ENCODE peak calls at places on chromosome 19, in nine cellular contexts. One of them, this sample, is unnamed.

GRCh38 chr19:3565177-3565576 is 7.6 kb upstream of the HMG20B start:
- DNase-seq in heart right ventricle: no peak
- DNase-seq in uterus: no peak
- DNase-seq in mammary epithelial cell: no peak
- DNase-seq in fibroblast of pulmonary artery: no peak
- DNase-seq in mesenchymal stem cell: peak; percentile 99
- DNase-seq in HFF-Myc: no peak
- DNase-seq in psoas muscle: no peak
- DNase-seq in IMR-90: peak; percentile 28
- DNase-seq in this sample: no peak

GRCh38 chr19:55452381-55453325 is 8.8 kb downstream of the ISOC2 start:
- DNase-seq in uterus: peak; percentile 72
- DNase-seq in fibroblast of pulmonary artery: peak; percentile 75
- DNase-seq in heart right ventricle: peak; percentile 80
- DNase-seq in psoas muscle: peak; percentile 76
- DNase-seq in IMR-90: peak; percentile 79
- DNase-seq in mammary epithelial cell: peak; percentile 40
- DNase-seq in HFF-Myc: peak; percentile 40
- DNase-seq in mesenchymal stem cell: peak; percentile 70
- DNase-seq in this sample: peak; percentile 65

GRCh38 chr19:54478677-54479266 is 5.7 kb upstream of the CDC42EP5 start:
- DNase-seq in HFF-Myc: no peak
- DNase-seq in mammary epithelial cell: peak; percentile 17
- DNase-seq in fibroblast of pulmonary artery: peak; percentile 67
- DNase-seq in uterus: no peak
- DNase-seq in psoas muscle: no peak
- DNase-seq in IMR-90: peak; percentile 49
- DNase-seq in mesenchymal stem cell: peak; percentile 73
- DNase-seq in heart right ventricle: no peak
- DNase-seq in this sample: peak; percentile 57

GRCh38 chr19:18860302-18860700 is 28.5 kb downstream of the UPF1 start:
- DNase-seq in IMR-90: no peak
- DNase-seq in mesenchymal stem cell: no peak
- DNase-seq in fibroblast of pulmonary artery: no peak
- DNase-seq in uterus: no peak
- DNase-seq in psoas muscle: no peak
- DNase-seq in heart right ventricle: no peak
- DNase-seq in mammary epithelial cell: no peak
- DNase-seq in HFF-Myc: no peak
- DNase-seq in this sample: no peak

GRCh38 chr19:4717191-4717965 is 6.3 kb downstream of the DPP9 start:
- DNase-seq in mammary epithelial cell: peak; percentile 48
- DNase-seq in IMR-90: peak; percentile 70
- DNase-seq in heart right ventricle: no peak
- DNase-seq in fibroblast of pulmonary artery: peak; percentile 45
- DNase-seq in HFF-Myc: no peak
- DNase-seq in psoas muscle: no peak
- DNase-seq in mesenchymal stem cell: no peak
- DNase-seq in uterus: no peak
- DNase-seq in this sample: peak; percentile 93

GRCh38 chr19:52638601-52639000 is 446 bp upstream of the ZNF83 start:
- DNase-seq in uterus: peak; percentile 43
- DNase-seq in fibroblast of pulmonary artery: no peak
- DNase-seq in psoas muscle: peak; percentile 33
- DNase-seq in mesenchymal stem cell: no peak
- DNase-seq in mammary epithelial cell: no peak
- DNase-seq in HFF-Myc: no peak
- DNase-seq in IMR-90: peak; percentile 69
- DNase-seq in heart right ventricle: peak; percentile 17
- DNase-seq in this sample: no peak

GRCh38 chr19:4866595-4867424 is 657 bp downstream of the PLIN3 start:
- DNase-seq in heart right ventricle: peak; percentile 63
- DNase-seq in HFF-Myc: no peak
- DNase-seq in mammary epithelial cell: peak; percentile 38
- DNase-seq in fibroblast of pulmonary artery: peak; percentile 38
- DNase-seq in uterus: peak; percentile 61
- DNase-seq in psoas muscle: peak; percentile 64
- DNase-seq in IMR-90: peak; percentile 28
- DNase-seq in mesenchymal stem cell: peak; percentile 66
- DNase-seq in this sample: peak; percentile 47

GRCh38 chr19:4051175-4052101 is 15.3 kb downstream of the ZBTB7A start:
- DNase-seq in psoas muscle: peak; percentile 65
- DNase-seq in mammary epithelial cell: peak; percentile 93
- DNase-seq in mesenchymal stem cell: peak; percentile 76
- DNase-seq in heart right ventricle: no peak
- DNase-seq in fibroblast of pulmonary artery: no peak
- DNase-seq in IMR-90: peak; percentile 55
- DNase-seq in uterus: peak; percentile 26
- DNase-seq in HFF-Myc: no peak
- DNase-seq in this sample: peak; percentile 88

GRCh38 chr19:16897572-16898056 is 8.8 kb downstream of the F2RL3 start:
- DNase-seq in mammary epithelial cell: no peak
- DNase-seq in uterus: peak; percentile 54
- DNase-seq in fibroblast of pulmonary artery: no peak
- DNase-seq in heart right ventricle: no peak
- DNase-seq in HFF-Myc: no peak
- DNase-seq in mesenchymal stem cell: peak; percentile 68
- DNase-seq in IMR-90: no peak
- DNase-seq in psoas muscle: no peak
- DNase-seq in this sample: peak; percentile 30

GRCh38 chr19:38721977-38722773 is 22.1 kb downstream of the CAPN12 start:
- DNase-seq in uterus: no peak
- DNase-seq in IMR-90: no peak
- DNase-seq in psoas muscle: no peak
- DNase-seq in mesenchymal stem cell: no peak
- DNase-seq in mammary epithelial cell: no peak
- DNase-seq in fibroblast of pulmonary artery: no peak
- DNase-seq in heart right ventricle: peak; percentile 73
- DNase-seq in HFF-Myc: no peak
- DNase-seq in this sample: no peak

GRCh38 chr19:1133471-1133929 is 29.7 kb downstream of the GPX4 start:
- DNase-seq in mesenchymal stem cell: no peak
- DNase-seq in HFF-Myc: no peak
- DNase-seq in psoas muscle: no peak
- DNase-seq in mammary epithelial cell: no peak
- DNase-seq in uterus: no peak
- DNase-seq in IMR-90: no peak
- DNase-seq in fibroblast of pulmonary artery: no peak
- DNase-seq in heart right ventricle: no peak
- DNase-seq in this sample: peak; percentile 45

GRCh38 chr19:18109731-18110671 is 12.4 kb downstream of the MAST3 start:
- DNase-seq in mesenchymal stem cell: peak; percentile 45
- DNase-seq in psoas muscle: peak; percentile 62
- DNase-seq in uterus: no peak
- DNase-seq in HFF-Myc: no peak
- DNase-seq in mammary epithelial cell: no peak
- DNase-seq in fibroblast of pulmonary artery: no peak
- DNase-seq in IMR-90: no peak
- DNase-seq in heart right ventricle: peak; percentile 69
- DNase-seq in this sample: peak; percentile 33

GRCh38 chr19:15812059-15812722 is 3.3 kb downstream of the OR10H1 start:
- DNase-seq in mammary epithelial cell: peak; percentile 32
- DNase-seq in psoas muscle: no peak
- DNase-seq in mesenchymal stem cell: no peak
- DNase-seq in IMR-90: no peak
- DNase-seq in heart right ventricle: no peak
- DNase-seq in uterus: no peak
- DNase-seq in fibroblast of pulmonary artery: no peak
- DNase-seq in HFF-Myc: no peak
- DNase-seq in this sample: peak; percentile 52

GRCh38 chr19:3163230-3163886 is 15.2 kb upstream of the S1PR4 start:
- DNase-seq in mammary epithelial cell: peak; percentile 25
- DNase-seq in uterus: peak; percentile 50
- DNase-seq in fibroblast of pulmonary artery: peak; percentile 69
- DNase-seq in psoas muscle: no peak
- DNase-seq in mesenchymal stem cell: peak; percentile 66
- DNase-seq in HFF-Myc: no peak
- DNase-seq in heart right ventricle: peak; percentile 69
- DNase-seq in IMR-90: peak; percentile 43
- DNase-seq in this sample: peak; percentile 60

GRCh38 chr19:51016798-51017683 is 2.5 kb downstream of the KLK10 start:
- DNase-seq in mammary epithelial cell: peak; percentile 87
- DNase-seq in fibroblast of pulmonary artery: peak; percentile 57
- DNase-seq in psoas muscle: no peak
- DNase-seq in uterus: peak; percentile 43
- DNase-seq in IMR-90: peak; percentile 16
- DNase-seq in mesenchymal stem cell: peak; percentile 11
- DNase-seq in HFF-Myc: peak; percentile 4
- DNase-seq in heart right ventricle: peak; percentile 68
- DNase-seq in this sample: peak; percentile 49

GRCh38 chr19:35543280-35544109 is 1.9 kb upstream of the TMEM147 start:
- DNase-seq in heart right ventricle: no peak
- DNase-seq in HFF-Myc: no peak
- DNase-seq in fibroblast of pulmonary artery: no peak
- DNase-seq in mammary epithelial cell: no peak
- DNase-seq in psoas muscle: no peak
- DNase-seq in mesenchymal stem cell: no peak
- DNase-seq in IMR-90: no peak
- DNase-seq in uterus: no peak
- DNase-seq in this sample: no peak
- H3K4me3 ChIP-seq in heart right ventricle: no peak overlapping the region
- H3K4me3 ChIP-seq in HFF-Myc: peak overlapping the region; percentile 96
- H3K4me3 ChIP-seq in fibroblast of pulmonary artery: no peak overlapping the region
- H3K4me3 ChIP-seq in mammary epithelial cell: no peak overlapping the region
- H3K4me3 ChIP-seq in psoas muscle: peak overlapping the region; percentile 79
- H3K4me3 ChIP-seq in mesenchymal stem cell: peak overlapping the region; percentile 96
- H3K4me3 ChIP-seq in IMR-90: no peak overlapping the region
- H3K4me3 ChIP-seq in uterus: no peak overlapping the region
- H3K4me3 ChIP-seq in this sample: no peak overlapping the region

DNA sequence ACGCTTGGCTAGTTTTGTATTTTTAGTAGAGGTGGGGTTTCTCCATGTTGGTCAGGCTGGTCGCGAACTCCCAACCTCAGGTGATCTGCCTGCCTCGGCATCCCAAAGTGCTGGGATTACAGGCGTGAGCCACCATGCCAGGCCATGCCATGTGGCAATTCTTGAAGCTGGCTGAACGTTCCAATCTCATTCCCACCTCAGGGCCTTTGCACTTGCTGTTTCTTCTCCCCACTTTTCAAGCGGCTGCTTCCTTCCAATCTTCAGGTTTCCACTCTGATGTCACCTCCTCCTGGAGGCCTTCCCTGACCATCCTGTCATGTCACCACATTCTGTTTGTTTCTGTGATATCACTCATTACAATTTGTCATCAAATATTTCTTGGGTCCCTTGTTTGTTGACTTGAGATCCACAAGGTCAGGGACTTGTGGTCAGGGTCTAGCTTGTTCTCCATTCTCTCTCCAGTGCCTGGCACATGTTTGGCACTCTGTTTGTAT is 4.2 kb downstream of the EPOR start:
- DNase-seq in fibroblast of pulmonary artery: no peak
- DNase-seq in uterus: no peak
- DNase-seq in heart right ventricle: no peak
- DNase-seq in mesenchymal stem cell: no peak
- DNase-seq in psoas muscle: no peak
- DNase-seq in HFF-Myc: no peak
- DNase-seq in mammary epithelial cell: no peak
- DNase-seq in IMR-90: no peak
- DNase-seq in this sample: no peak
- H3K4me3 ChIP-seq in fibroblast of pulmonary artery: no peak overlapping the region
- H3K4me3 ChIP-seq in uterus: no peak overlapping the region
- H3K4me3 ChIP-seq in heart right ventricle: peak overlapping the region; percentile 65
- H3K4me3 ChIP-seq in mesenchymal stem cell: peak overlapping the region; percentile 92
- H3K4me3 ChIP-seq in psoas muscle: peak overlapping the region; percentile 74
- H3K4me3 ChIP-seq in HFF-Myc: no peak overlapping the region
- H3K4me3 ChIP-seq in mammary epithelial cell: no peak overlapping the region
- H3K4me3 ChIP-seq in IMR-90: no peak overlapping the region
- H3K4me3 ChIP-seq in this sample: no peak overlapping the region

DNA sequence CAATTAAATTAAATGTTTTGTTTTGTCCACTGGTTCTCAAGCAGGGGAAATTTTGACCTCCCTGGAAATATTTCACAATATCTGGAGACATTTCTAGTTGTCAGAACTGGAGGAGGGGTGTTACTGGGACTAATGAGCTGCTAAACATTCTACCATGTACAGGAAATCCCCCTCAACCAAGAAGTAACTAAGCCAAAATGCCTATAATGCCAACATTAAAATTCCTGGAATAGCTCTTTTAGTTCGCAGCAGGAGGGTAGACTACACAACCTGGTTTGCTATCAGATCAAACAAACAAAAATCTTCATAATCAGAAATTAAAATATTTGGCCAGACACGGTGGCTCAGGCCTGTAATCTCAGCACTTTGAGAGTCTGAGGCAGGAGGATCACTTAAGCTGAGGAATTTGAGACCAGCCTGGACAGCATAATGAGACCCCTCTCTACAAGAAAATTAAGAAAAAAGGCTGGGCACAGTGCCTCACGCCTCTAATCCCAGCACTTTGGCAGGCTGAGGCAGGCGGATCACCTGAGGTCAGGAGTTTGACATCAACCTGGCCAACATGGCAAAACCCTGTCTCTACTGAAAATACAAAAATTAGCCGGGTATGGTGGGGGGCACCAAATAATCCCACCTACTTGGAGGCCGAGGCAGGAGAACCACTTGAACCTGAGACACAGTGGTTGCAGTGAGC is 13.7 kb upstream of the SMARCA4 start:
- DNase-seq in HFF-Myc: no peak
- DNase-seq in mesenchymal stem cell: peak; percentile 48
- DNase-seq in uterus: no peak
- DNase-seq in mammary epithelial cell: no peak
- DNase-seq in IMR-90: peak; percentile 60
- DNase-seq in heart right ventricle: no peak
- DNase-seq in fibroblast of pulmonary artery: peak; percentile 55
- DNase-seq in psoas muscle: no peak
- DNase-seq in this sample: no peak
- H3K4me3 ChIP-seq in HFF-Myc: no peak overlapping the region
- H3K4me3 ChIP-seq in mesenchymal stem cell: no peak overlapping the region
- H3K4me3 ChIP-seq in uterus: no peak overlapping the region
- H3K4me3 ChIP-seq in mammary epithelial cell: no peak overlapping the region
- H3K4me3 ChIP-seq in IMR-90: no peak overlapping the region
- H3K4me3 ChIP-seq in heart right ventricle: no peak overlapping the region
- H3K4me3 ChIP-seq in fibroblast of pulmonary artery: no peak overlapping the region
- H3K4me3 ChIP-seq in psoas muscle: no peak overlapping the region
- H3K4me3 ChIP-seq in this sample: no peak overlapping the region

GRCh38 chr19:6801397-6802086 is 29.0 kb downstream of the VAV1 start:
- DNase-seq in HFF-Myc: no peak
- DNase-seq in heart right ventricle: peak; percentile 63
- DNase-seq in fibroblast of pulmonary artery: peak; percentile 26
- DNase-seq in uterus: peak; percentile 21
- DNase-seq in IMR-90: no peak
- DNase-seq in psoas muscle: peak; percentile 58
- DNase-seq in mesenchymal stem cell: no peak
- DNase-seq in mammary epithelial cell: no peak
- DNase-seq in this sample: peak; percentile 34

GRCh38 chr19:6802336-6803035 is 30.0 kb downstream of the VAV1 start:
- DNase-seq in mesenchymal stem cell: no peak
- DNase-seq in psoas muscle: peak; percentile 27
- DNase-seq in heart right ventricle: peak; percentile 10
- DNase-seq in fibroblast of pulmonary artery: no peak
- DNase-seq in uterus: peak; percentile 17
- DNase-seq in IMR-90: no peak
- DNase-seq in HFF-Myc: no peak
- DNase-seq in mammary epithelial cell: no peak
- DNase-seq in this sample: peak; percentile 26

GRCh38 chr19:6803036-6803404 is 30.5 kb downstream of the VAV1 start:
- DNase-seq in IMR-90: no peak
- DNase-seq in fibroblast of pulmonary artery: no peak
- DNase-seq in HFF-Myc: no peak
- DNase-seq in heart right ventricle: no peak
- DNase-seq in psoas muscle: no peak
- DNase-seq in mammary epithelial cell: no peak
- DNase-seq in uterus: no peak
- DNase-seq in mesenchymal stem cell: no peak
- DNase-seq in this sample: no peak

GRCh38 chr19:6796278-6796677 is 23.8 kb downstream of the VAV1 start:
- DNase-seq in psoas muscle: no peak
- DNase-seq in mammary epithelial cell: no peak
- DNase-seq in uterus: no peak
- DNase-seq in fibroblast of pulmonary artery: no peak
- DNase-seq in IMR-90: no peak
- DNase-seq in HFF-Myc: no peak
- DNase-seq in heart right ventricle: no peak
- DNase-seq in mesenchymal stem cell: no peak
- DNase-seq in this sample: no peak

GRCh38 chr19:6800991-6801396 is 28.5 kb downstream of the VAV1 start:
- DNase-seq in mammary epithelial cell: peak; percentile 81
- DNase-seq in HFF-Myc: no peak
- DNase-seq in IMR-90: peak; percentile 38
- DNase-seq in mesenchymal stem cell: no peak
- DNase-seq in uterus: no peak
- DNase-seq in psoas muscle: no peak
- DNase-seq in heart right ventricle: no peak
- DNase-seq in fibroblast of pulmonary artery: peak; percentile 34
- DNase-seq in this sample: peak; percentile 98
- H3K4me3 ChIP-seq in mammary epithelial cell: no peak overlapping the region
- H3K4me3 ChIP-seq in HFF-Myc: no peak overlapping the region
- H3K4me3 ChIP-seq in IMR-90: no peak overlapping the region
- H3K4me3 ChIP-seq in mesenchymal stem cell: peak overlapping the region; percentile 57
- H3K4me3 ChIP-seq in uterus: no peak overlapping the region
- H3K4me3 ChIP-seq in psoas muscle: no peak overlapping the region
- H3K4me3 ChIP-seq in heart right ventricle: peak overlapping the region; percentile 44
- H3K4me3 ChIP-seq in fibroblast of pulmonary artery: no peak overlapping the region
- H3K4me3 ChIP-seq in this sample: no peak overlapping the region